ENCODE peak calls at places on chromosomes 11 and 22, in six cellular contexts. Q is B cell, C is Panc1, X is kidney, A is uterus, N is sigmoid colon. G is an unnamed sample.

GRCh38 chr11:100308202-100308601 is 378.9 kb upstream of the ARHGAP42 start:
- DNase-seq in Q (no peak), C (no peak), X (no peak), A (no peak), N (no peak), G (no peak)

GRCh38 chr22:40202225-40202944 is 24.7 kb downstream of the TNRC6B start:
- DNase-seq in Q (no peak), C (no peak), X (no peak), A (no peak), N (no peak), G (no peak)

GRCh38 chr11:120343429-120343828 is 7.2 kb downstream of the ARHGEF12 start:
- DNase-seq in Q (peak; percentile 25), C (no peak), X (no peak), A (no peak), N (no peak), G (no peak)

GRCh38 chr22:47304191-47304831 is 541.9 kb downstream of the TBC1D22A start:
- DNase-seq in Q (no peak), C (no peak), X (peak; percentile 65), A (no peak), N (no peak), G (no peak)

GRCh38 chr11:128492461-128492860 is 94.9 kb downstream of the ETS1 start:
- DNase-seq in Q (no peak), C (no peak), X (no peak), A (no peak), N (no peak), G (no peak)

GRCh38 chr11:68825603-68826002 is 16.1 kb downstream of the CPT1A start:
- DNase-seq in Q (peak; percentile 62), C (no peak), X (peak; percentile 83), A (no peak), N (no peak), G (no peak)

GRCh38 chr22:47762141-47762540 is 999.7 kb downstream of the TBC1D22A start:
- DNase-seq in Q (no peak), C (no peak), X (no peak), A (no peak), N (no peak), G (no peak)

GRCh38 chr22:40178417-40179409 is 988 bp downstream of the TNRC6B start:
- DNase-seq in Q (peak; percentile 55), C (no peak), X (no peak), A (no peak), N (no peak), G (no peak)

GRCh38 chr22:36386351-36386899 is 1.3 kb downstream of the MYH9 start:
- DNase-seq in Q (peak; percentile 64), C (no peak), X (peak; percentile 92), A (no peak), N (no peak), G (no peak)

GRCh38 chr22:40789131-40789530 is 30.0 kb downstream of the SLC25A17 start:
- DNase-seq in Q (no peak), C (no peak), X (no peak), A (no peak), N (no peak), G (no peak)

GRCh38 chr11:18624161-18624560 is 10.0 kb downstream of the SPTY2D1 start:
- DNase-seq in Q (no peak), C (no peak), X (no peak), A (no peak), N (no peak), G (no peak)

GRCh38 chr11:561148-562003 is 606 bp downstream of the RASSF7 start:
- DNase-seq in Q (no peak), C (no peak), X (peak; percentile 95), A (no peak), N (no peak), G (no peak)

GRCh38 chr11:64990222-64990918 is 6.4 kb downstream of the BATF2 start:
- DNase-seq in Q (peak; percentile 57), C (no peak), X (peak; percentile 81), A (no peak), N (peak; percentile 74), G (no peak)

GRCh38 chr11:64026575-64027213 is 9.0 kb upstream of the FLRT1 start:
- DNase-seq in Q (no peak), C (no peak), X (no peak), A (no peak), N (no peak), G (no peak)

GRCh38 chr11:12410006-12410728 is 32.8 kb downstream of the PARVA start:
- DNase-seq in Q (no peak), C (no peak), X (peak; percentile 66), A (peak; percentile 52), N (peak; percentile 92), G (no peak)

GRCh38 chr11:86497310-86497709 is 122.6 kb downstream of the CCDC81 start:
- DNase-seq in Q (no peak), C (no peak), X (no peak), A (no peak), N (no peak), G (no peak)

GRCh38 chr22:37127350-37127878 is 17.9 kb upstream of the TMPRSS6 start:
- DNase-seq in Q (no peak), C (no peak), X (no peak), A (no peak), N (no peak), G (no peak)

GRCh38 chr11:9489366-9489765 is 28.6 kb downstream of the ZNF143 start:
- DNase-seq in Q (no peak), C (no peak), X (no peak), A (no peak), N (no peak), G (no peak)

GRCh38 chr11:86255896-86256295 is 11.3 kb downstream of the EED start:
- DNase-seq in Q (no peak), C (no peak), X (no peak), A (no peak), N (no peak), G (no peak)

GRCh38 chr22:25775501-25775900 is 33.5 kb downstream of the MYO18B start:
- DNase-seq in Q (no peak), C (no peak), X (no peak), A (no peak), N (no peak), G (no peak)

GRCh38 chr11:100949443-100949842 is 180.2 kb downstream of the PGR start:
- DNase-seq in Q (no peak), C (no peak), X (no peak), A (no peak), N (no peak), G (no peak)

GRCh38 chr11:114027396-114027795 is 32.1 kb upstream of the ZBTB16 start:
- DNase-seq in Q (no peak), C (no peak), X (no peak), A (no peak), N (peak; percentile 88), G (no peak)

GRCh38 chr11:116829525-116830183 is at the start of gene APOC3:
- DNase-seq in Q (no peak), C (no peak), X (no peak), A (no peak), N (peak; percentile 60), G (no peak)

GRCh38 chr11:1943977-1944376 is 3.2 kb upstream of the MRPL23 start:
- DNase-seq in Q (no peak), C (no peak), X (peak; percentile 38), A (peak; percentile 13), N (peak; percentile 44), G (peak; percentile 30)

GRCh38 chr22:27146871-27147591 is 489.6 kb downstream of the MIAT start:
- DNase-seq in Q (no peak), C (no peak), X (no peak), A (no peak), N (no peak), G (no peak)

GRCh38 chr22:26767351-26767970 is 110.1 kb downstream of the MIAT start:
- DNase-seq in Q (no peak), C (no peak), X (no peak), A (no peak), N (no peak), G (no peak)

GRCh38 chr22:39773976-39774539 is 119.5 kb downstream of the ENTHD1 start:
- DNase-seq in Q (peak; percentile 32), C (no peak), X (no peak), A (no peak), N (no peak), G (no peak)

DNA sequence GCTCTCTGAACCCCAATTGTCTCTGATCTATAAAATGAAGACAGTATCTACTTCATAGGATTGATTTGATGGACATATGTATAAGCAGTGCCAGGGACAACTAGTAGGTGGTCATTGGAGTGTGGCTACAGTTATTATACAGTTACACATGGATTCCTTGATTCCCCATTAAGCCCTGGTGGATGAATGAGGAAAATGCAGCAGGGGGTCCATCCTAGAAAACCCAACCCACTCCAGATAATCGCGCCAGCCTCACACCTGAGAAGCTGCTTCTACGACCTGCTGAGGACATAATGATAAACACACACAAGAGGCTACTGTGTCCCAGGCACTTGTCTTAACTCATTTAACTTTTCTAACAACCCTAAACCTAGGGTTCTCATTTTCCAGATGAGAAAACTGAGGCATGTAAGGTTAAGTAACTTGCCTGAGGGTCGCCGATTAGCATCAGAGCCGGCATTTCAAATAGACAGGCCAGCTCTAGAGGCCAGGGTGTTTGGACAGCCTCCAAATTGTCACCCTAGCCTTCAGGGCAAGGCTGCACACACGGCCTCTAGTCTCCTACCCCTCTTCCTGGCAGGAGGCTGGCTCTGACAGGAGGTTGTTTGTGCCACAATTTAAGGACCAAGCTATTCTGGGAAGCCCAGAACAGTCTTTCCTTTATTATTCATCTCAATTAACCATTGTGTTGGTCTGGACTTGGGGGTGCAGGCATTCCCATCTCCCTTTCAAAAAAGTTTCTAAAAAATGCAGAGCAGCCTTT is 3.8 kb upstream of the C11orf91 start:
- DNase-seq in Q (no peak), C (no peak), X (no peak), A (no peak), N (no peak), G (no peak)
- TF ChIP-seq CTCF in Q (no peak), C (no peak), X (no peak), A (no peak), N (no peak), G (peak; percentile 27)

DNA sequence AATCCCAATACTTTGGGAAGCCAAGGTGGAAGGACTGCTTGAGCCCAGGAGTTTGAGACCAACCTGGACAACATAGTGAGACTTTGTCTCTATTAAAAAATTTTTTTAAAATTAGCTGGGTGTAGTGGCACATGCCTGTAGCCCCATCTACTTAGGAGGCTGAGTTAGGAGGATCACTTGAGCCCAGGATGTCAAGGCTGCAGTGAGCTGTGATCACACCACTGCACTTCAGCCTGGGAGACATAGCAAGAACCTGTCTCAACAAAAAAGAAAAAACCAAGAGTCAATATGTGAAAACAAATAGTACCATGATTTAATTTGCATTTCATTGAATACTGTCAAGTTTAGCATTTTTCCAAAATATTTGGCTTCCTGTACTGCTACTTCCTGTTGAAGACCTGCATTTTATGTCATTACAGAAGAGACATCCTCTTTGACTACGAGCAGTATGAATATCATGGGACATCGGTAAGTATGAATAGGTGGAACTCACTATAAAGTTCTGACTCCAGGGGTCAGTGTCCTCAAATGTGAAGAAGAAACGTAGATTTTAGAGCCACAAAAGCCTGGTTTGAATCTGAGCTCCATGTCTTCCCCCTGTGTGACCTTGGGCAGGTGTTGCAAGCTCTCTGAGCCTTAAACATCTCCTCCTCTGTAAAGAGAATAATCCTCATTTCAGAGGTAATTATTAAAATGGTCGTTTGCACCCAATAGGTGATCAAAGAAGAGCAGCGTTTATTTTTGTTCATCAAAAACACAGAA is 16.0 kb downstream of the CDC45 start:
- DNase-seq in Q (peak; percentile 17), C (no peak), X (no peak), A (no peak), N (no peak), G (no peak)
- TF ChIP-seq CTCF in Q (peak; percentile 10), C (no peak), X (peak; percentile 24), A (no peak), N (no peak), G (peak; percentile 70)

GRCh38 chr11:119134389-119134978 is 13.1 kb downstream of the HINFP start:
- DNase-seq in Q (no peak), C (no peak), X (no peak), A (no peak), N (no peak), G (no peak)
- TF ChIP-seq CTCF in Q (peak; percentile 43), C (peak; percentile 86), X (peak; percentile 56), A (no peak), N (peak; percentile 20), G (peak; percentile 72)

GRCh38 chr22:43946391-43946680 is 8.9 kb upstream of the SAMM50 start:
- DNase-seq in Q (no peak), C (no peak), X (no peak), A (no peak), N (no peak), G (peak; percentile 17)
- TF ChIP-seq CTCF in Q (no peak), C (no peak), X (no peak), A (no peak), N (no peak), G (no peak)

G was measured in chondrocyte.